ENCODE peak calls at places on chromosomes 13 and 19, in five cellular contexts. J is GM12865; I is CD8-positive, alpha-beta T cell; W is type B pancreatic cell; U is thoracic aorta. O is an unnamed sample.

GRCh38 chr13:102359264-102359663 is 42.6 kb downstream of the FGF14 start:
- DNase-seq in U (no peak), J (no peak), I (no peak), W (no peak), O (no peak)

GRCh38 chr19:19171821-19172532 is 1.9 kb upstream of the MEF2B start:
- DNase-seq in U (no peak), W (no peak), J (peak), I (no peak), O (peak)

GRCh38 chr13:109880371-109881346 is 94.3 kb upstream of the IRS2 start:
- DNase-seq in W (no peak), J (no peak), I (no peak), U (no peak), O (no peak)

GRCh38 chr13:113746143-113746525 is 12.9 kb upstream of the TMEM255B start:
- DNase-seq in W (no peak), I (no peak), U (no peak), J (no peak), O (no peak)

GRCh38 chr19:39915848-39916215 is 18.6 kb downstream of the FCGBP start:
- DNase-seq in J (no peak), U (no peak), W (peak), I (no peak), O (no peak)

GRCh38 chr13:23905766-23906165 is 8.5 kb upstream of the C1QTNF9B start:
- DNase-seq in J (no peak), I (no peak), W (no peak), U (no peak), O (no peak)

GRCh38 chr13:26308250-26308649 is 54.3 kb downstream of the CDK8 start:
- DNase-seq in I (no peak), U (no peak), W (no peak), J (no peak), O (no peak)

GRCh38 chr13:98556968-98557591 is 19.8 kb downstream of the STK24 start:
- DNase-seq in U (no peak), W (no peak), J (no peak), I (no peak), O (no peak)

GRCh38 chr19:11444059-11444458 is 8.6 kb downstream of the PRKCSH start:
- DNase-seq in I (no peak), U (no peak), W (no peak), J (no peak), O (no peak)

GRCh38 chr13:44163108-44163507 is 210.5 kb upstream of the SERP2 start:
- DNase-seq in I (no peak), W (no peak), J (no peak), U (no peak), O (no peak)

GRCh38 chr19:1839658-1840540 is 8.4 kb downstream of the REXO1 start:
- DNase-seq in I (no peak), U (no peak), J (no peak), W (no peak), O (no peak)

GRCh38 chr19:46133101-46133627 is 8.7 kb upstream of the IGFL3 start:
- DNase-seq in J (peak), U (no peak), W (no peak), I (no peak), O (no peak)

GRCh38 chr13:98530236-98530635 is 46.7 kb downstream of the STK24 start:
- DNase-seq in I (no peak), W (no peak), J (no peak), U (no peak), O (no peak)

GRCh38 chr19:3062165-3063105 is at the start of gene TLE5:
- DNase-seq in U (no peak), J (peak), I (peak), W (no peak), O (peak)

GRCh38 chr13:100130092-100130491 is 41.2 kb downstream of the PCCA start:
- DNase-seq in J (no peak), U (no peak), I (no peak), W (no peak), O (no peak)

GRCh38 chr19:50039968-50040367 is 14.2 kb downstream of the ZNF473 start:
- DNase-seq in J (no peak), I (no peak), U (no peak), W (no peak), O (no peak)

GRCh38 chr13:112724788-112725345 is 35.0 kb downstream of the ATP11A start:
- DNase-seq in I (no peak), U (no peak), J (no peak), W (no peak), O (no peak)

GRCh38 chr13:29993716-29994488 is 143.5 kb upstream of the UBL3 start:
- DNase-seq in U (no peak), W (no peak), J (no peak), I (no peak), O (no peak)

GRCh38 chr13:100987993-100988392 is 313.4 kb upstream of the TMTC4 start:
- DNase-seq in U (no peak), W (no peak), I (no peak), J (no peak), O (no peak)

GRCh38 chr13:64817721-64818120 is 2412.4 kb downstream of the PCDH9 start:
- DNase-seq in W (no peak), I (no peak), J (no peak), U (no peak), O (no peak)

DNA sequence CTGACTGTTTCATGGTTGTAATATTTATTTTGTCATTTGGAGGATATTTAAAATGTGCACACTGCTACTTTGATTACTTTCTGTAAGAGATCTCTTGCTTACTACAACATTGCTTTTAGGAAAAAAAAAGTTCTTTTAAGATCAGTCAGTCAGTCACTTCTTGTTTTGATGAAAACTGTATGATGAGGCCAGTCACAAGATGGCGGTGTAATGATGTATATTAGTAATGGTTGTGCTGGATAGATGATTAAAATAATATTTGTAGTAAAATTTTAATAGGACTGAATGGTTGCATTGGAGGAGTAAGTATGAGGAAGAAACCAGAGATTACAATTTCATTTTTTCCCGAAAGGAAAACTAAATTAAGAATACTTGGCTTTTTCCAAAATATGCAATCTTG is 2411.1 kb downstream of the PCDH9 start:
- DNase-seq in J (peak), I (no peak), U (no peak), W (no peak), O (no peak)
- TF ChIP-seq CTCF in J (no peak), I (no peak), U (no peak), W (no peak), O (no peak)

GRCh38 chr19:35601971-35602370 is 10.6 kb upstream of the HAUS5 start:
- DNase-seq in I (no peak), J (no peak), W (no peak), U (no peak), O (no peak)
- TF ChIP-seq CTCF in I (no peak), J (no peak), W (no peak), U (no peak), O (no peak)

DNA sequence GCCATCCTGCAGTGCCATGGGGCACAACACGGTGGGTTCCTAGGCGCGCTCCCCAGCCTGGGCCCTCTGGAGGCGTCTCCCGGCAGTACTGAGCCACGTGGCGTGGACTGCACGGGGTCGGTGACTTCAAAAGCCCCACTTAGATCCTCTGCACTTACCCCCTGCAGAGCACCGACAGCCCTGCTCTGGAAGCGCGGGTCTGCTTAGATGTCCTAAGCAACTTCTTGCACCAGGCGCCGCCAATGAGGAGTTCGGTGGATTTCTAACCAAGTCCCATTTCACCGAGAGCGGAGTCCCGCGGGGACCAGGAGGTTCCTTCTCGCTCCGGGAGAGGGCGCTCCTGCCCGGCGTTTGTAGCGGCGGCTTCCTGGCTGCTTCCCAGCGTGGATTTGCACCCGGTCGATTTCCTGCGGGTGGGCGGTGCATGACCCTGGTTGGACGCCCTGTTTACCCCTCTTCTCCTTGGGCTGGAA is 25.2 kb upstream of the ZNF845 start:
- DNase-seq in W (peak), U (no peak), I (no peak), J (no peak), O (no peak)
- TF ChIP-seq CTCF in W (peak), U (no peak), I (peak), J (no peak), O (no peak)

DNA sequence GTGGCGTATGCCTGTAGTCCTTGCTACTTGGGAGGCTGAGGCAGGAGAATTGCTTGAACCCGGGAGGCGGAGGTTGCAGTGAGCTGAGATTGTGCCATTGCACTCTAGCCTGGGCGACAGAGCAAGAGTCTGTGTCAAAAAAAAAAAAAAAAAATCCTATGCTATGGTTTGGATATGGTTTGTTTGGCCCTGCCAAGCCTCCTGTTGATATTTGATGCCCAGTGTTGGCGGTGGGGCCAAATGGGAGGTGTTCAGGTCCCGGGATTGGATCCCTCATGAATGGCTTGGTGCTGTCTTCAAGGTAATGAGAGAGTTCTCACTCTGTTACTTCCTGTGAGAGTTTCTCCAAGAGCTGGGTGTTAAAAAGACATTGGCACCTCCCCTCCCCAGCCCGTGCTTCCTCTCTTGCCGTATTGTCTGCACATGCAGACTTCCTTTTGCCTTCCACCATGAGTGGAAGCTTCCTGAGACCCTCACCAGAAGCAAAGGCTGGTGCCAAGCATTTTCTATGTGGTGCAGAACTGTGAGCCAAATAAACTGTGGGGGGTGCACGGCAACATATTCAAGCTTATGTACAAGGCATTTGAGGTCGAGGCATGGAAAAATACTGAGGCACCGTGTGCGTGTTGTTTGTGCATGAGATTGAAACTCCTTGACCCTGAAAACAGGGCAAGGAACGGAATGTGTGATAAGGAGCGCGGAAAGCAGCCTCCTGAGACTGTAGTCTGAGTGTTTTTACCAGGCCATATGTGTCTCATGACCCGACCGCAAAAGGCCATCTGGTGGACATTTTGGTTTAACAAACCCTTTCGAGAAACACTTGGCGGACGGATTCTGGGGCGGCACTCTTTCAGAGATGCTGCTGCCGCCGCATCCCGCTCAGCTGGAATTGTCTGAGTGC is 7.3 kb downstream of the SIGLEC9 start:
- DNase-seq in J (no peak), W (no peak), U (no peak), I (peak), O (no peak)
- TF ChIP-seq CTCF in J (no peak), W (peak), U (no peak), I (no peak), O (no peak)

GRCh38 chr19:4206818-4207484 is 22.4 kb upstream of the EBI3 start:
- DNase-seq in U (no peak), I (no peak), J (peak), W (no peak), O (no peak)

GRCh38 chr19:4213116-4213515 is 16.2 kb upstream of the EBI3 start:
- DNase-seq in U (no peak), I (no peak), J (no peak), W (no peak), O (no peak)

GRCh38 chr19:4210166-4210731 is 19.1 kb upstream of the EBI3 start:
- DNase-seq in U (no peak), W (no peak), I (no peak), J (no peak), O (no peak)

DNA sequence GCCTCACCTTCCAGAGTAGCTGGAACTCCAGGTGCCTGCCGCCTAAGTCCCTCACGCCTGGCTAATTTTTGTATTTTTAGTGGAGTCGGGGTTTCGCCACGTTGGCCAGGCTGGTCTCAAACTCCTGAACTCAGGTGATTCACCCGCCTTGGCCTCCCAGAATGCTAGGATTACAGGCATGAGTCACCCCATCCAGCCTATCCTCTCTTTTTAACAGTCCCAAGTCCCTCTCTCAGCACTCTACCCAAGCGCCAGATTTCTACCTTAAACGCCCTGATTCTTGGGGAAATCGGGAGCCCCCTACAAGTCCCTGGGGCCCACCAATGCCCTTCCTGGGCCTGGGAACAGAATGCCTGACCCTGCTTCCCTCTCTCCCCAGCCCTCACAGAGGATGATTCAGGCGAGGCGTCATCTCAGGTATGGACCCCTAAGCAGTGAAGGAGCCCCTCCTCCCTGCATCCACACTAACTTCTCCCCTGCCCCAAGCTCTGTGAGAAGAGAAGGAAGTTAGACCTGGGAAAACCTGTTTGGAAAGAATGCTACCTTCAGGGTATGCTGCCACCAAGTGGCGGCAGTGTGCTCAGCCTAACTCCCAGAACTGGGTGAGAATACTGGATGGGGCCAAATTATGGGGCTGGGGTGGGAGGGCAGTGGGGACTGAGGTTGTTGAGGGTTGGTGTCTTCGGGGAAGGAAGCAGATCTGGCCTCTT is 20.8 kb upstream of the EBI3 start:
- DNase-seq in J (no peak), U (no peak), I (no peak), W (no peak), O (no peak)
- TF ChIP-seq CTCF in J (peak), U (no peak), I (no peak), W (peak), O (peak)

O was measured in GM06990.